ENCODE peak calls at places on chromosomes 2 and 18, in ten cellular contexts. H is coronary artery; T is HCT116; A is LHCN-M2; Q is progenitor cell of endocrine pancreas; J is stimulated activated CD4-positive, alpha-beta T cell treated with anti-CD3 and anti-CD28 coated beads, Interleukin-1b, Interleukin-23, amount 100 ng/mL, for 24 hours; E is kidney tubule cell; R is activated CD4-positive, alpha-beta T cell treated with anti-CD3 and anti-CD28 coated beads, Interleukin-2, amount 10 ng/mL, durations not matched to agents 24 days and 14 days; S is suprapubic skin; W is cerebellar nuclear complex. F is an unnamed sample.

GRCh38 chr2:12742891-12743290 is 26.2 kb downstream of the TRIB2 start:
- DNase-seq in H (no peak), T (no peak), A (no peak), Q (no peak), J (no peak), E (no peak), R (no peak), S (no peak), W (no peak), F (no peak)

GRCh38 chr2:228688007-228688645 is 506.6 kb upstream of the SPHKAP start:
- DNase-seq in H (no peak), T (no peak), A (peak), Q (no peak), J (no peak), E (no peak), R (no peak), S (no peak), W (no peak), F (no peak)

GRCh38 chr18:48962857-48963554 is 12.2 kb upstream of the SMAD7 start:
- DNase-seq in H (peak), T (no peak), A (no peak), Q (no peak), J (no peak), E (no peak), R (no peak), S (no peak), W (no peak), F (no peak)

GRCh38 chr2:25339121-25339738 is 2.5 kb downstream of the DNMT3A start:
- DNase-seq in H (no peak), T (no peak), A (no peak), Q (no peak), J (no peak), E (no peak), R (no peak), S (no peak), W (peak), F (no peak)

GRCh38 chr2:126437016-126437415 is 218.9 kb upstream of the GYPC start:
- DNase-seq in H (no peak), T (no peak), A (no peak), Q (no peak), J (no peak), E (no peak), R (no peak), S (no peak), W (no peak), F (no peak)

GRCh38 chr2:194714541-194714940 is 942.5 kb upstream of the SLC39A10 start:
- DNase-seq in H (no peak), T (no peak), A (peak), Q (no peak), J (no peak), E (no peak), R (no peak), S (no peak), W (no peak), F (no peak)

GRCh38 chr2:74585406-74586182 is 31.1 kb downstream of the DOK1 start:
- DNase-seq in H (no peak), T (no peak), A (no peak), Q (no peak), J (no peak), E (no peak), R (peak), S (no peak), W (no peak), F (no peak)

GRCh38 chr2:130985831-130986649 is 107.2 kb downstream of the FAM168B start:
- DNase-seq in H (no peak), T (no peak), A (no peak), Q (no peak), J (no peak), E (no peak), R (no peak), S (no peak), W (no peak), F (no peak)

GRCh38 chr2:184596819-184597411 is 1.4 kb upstream of the ZNF804A start:
- DNase-seq in H (no peak), T (peak), A (peak), Q (no peak), J (no peak), E (peak), R (no peak), S (no peak), W (no peak), F (no peak)

GRCh38 chr18:70384181-70384790 is 95.4 kb downstream of the SOCS6 start:
- DNase-seq in H (no peak), T (peak), A (peak), Q (no peak), J (no peak), E (peak), R (no peak), S (no peak), W (no peak), F (no peak)

GRCh38 chr2:127358971-127359370 is 28.8 kb downstream of the MAP3K2 start:
- DNase-seq in H (no peak), T (no peak), A (no peak), Q (no peak), J (no peak), E (no peak), R (no peak), S (no peak), W (no peak), F (no peak)

GRCh38 chr2:129467941-129468340 is 511.5 kb upstream of the RAB6C start:
- DNase-seq in H (no peak), T (no peak), A (no peak), Q (no peak), J (no peak), E (no peak), R (peak), S (no peak), W (no peak), F (no peak)

GRCh38 chr2:156321243-156321904 is 11.1 kb downstream of the NR4A2 start:
- DNase-seq in H (no peak), T (no peak), A (no peak), Q (no peak), J (no peak), E (no peak), R (peak), S (no peak), W (no peak), F (no peak)

GRCh38 chr2:219736196-219736595 is 108.8 kb downstream of the SLC4A3 start:
- DNase-seq in H (no peak), T (peak), A (peak), Q (peak), J (no peak), E (peak), R (no peak), S (no peak), W (no peak), F (peak)

GRCh38 chr2:223047260-223047761 is 4.7 kb upstream of the KCNE4 start:
- DNase-seq in H (no peak), T (no peak), A (peak), Q (no peak), J (no peak), E (peak), R (no peak), S (no peak), W (no peak), F (no peak)

GRCh38 chr2:241352227-241352626 is 3.9 kb upstream of the FARP2 start:
- DNase-seq in H (no peak), T (no peak), A (no peak), Q (no peak), J (no peak), E (no peak), R (no peak), S (no peak), W (no peak), F (no peak)

GRCh38 chr2:40285391-40285790 is 166.5 kb downstream of the SLC8A1 start:
- DNase-seq in H (no peak), T (no peak), A (no peak), Q (no peak), J (no peak), E (no peak), R (no peak), S (no peak), W (no peak), F (no peak)

GRCh38 chr2:71072492-71072891 is 4.0 kb downstream of the NAGK start:
- DNase-seq in H (no peak), T (no peak), A (no peak), Q (no peak), J (no peak), E (no peak), R (no peak), S (no peak), W (no peak), F (no peak)

GRCh38 chr2:44620189-44620990 is 258.6 kb downstream of the CAMKMT start:
- DNase-seq in H (no peak), T (no peak), A (no peak), Q (no peak), J (no peak), E (peak), R (no peak), S (no peak), W (no peak), F (no peak)

GRCh38 chr2:97759727-97760407 is 46.5 kb downstream of the ZAP70 start:
- DNase-seq in H (no peak), T (no peak), A (no peak), Q (no peak), J (no peak), E (no peak), R (peak), S (no peak), W (no peak), F (no peak)

GRCh38 chr18:11322006-11322405 is 172.6 kb upstream of the PIEZO2 start:
- DNase-seq in H (no peak), T (no peak), A (peak), Q (no peak), J (no peak), E (peak), R (no peak), S (no peak), W (no peak), F (no peak)

F was measured in dermis microvascular lymphatic vessel endothelial cell.